ENCODE peak calls at places on chromosomes 7 and 10, in eight cellular contexts. One of them, this sample, is unnamed. For H3K36me3 and H3K27me3, the result is how much of the 10 kb centered on the place peaks cover.

GRCh38 chr7:51847461-51848134 is 531.0 kb upstream of the COBL start:
- DNase-seq in heart right ventricle: no peak
- DNase-seq in endodermal cell: peak
- DNase-seq in IMR-90: no peak
- DNase-seq in Peyer's patch: no peak
- DNase-seq in astrocyte: no peak
- DNase-seq in kidney epithelial cell: no peak
- DNase-seq in endothelial cell of umbilical vein: no peak
- DNase-seq in this sample: peak

GRCh38 chr10:24363070-24363469 is 154.1 kb downstream of the KIAA1217 start:
- DNase-seq in astrocyte: peak
- DNase-seq in Peyer's patch: no peak
- DNase-seq in endothelial cell of umbilical vein: no peak
- DNase-seq in endodermal cell: no peak
- DNase-seq in kidney epithelial cell: no peak
- DNase-seq in heart right ventricle: no peak
- DNase-seq in IMR-90: peak
- DNase-seq in this sample: no peak

GRCh38 chr7:155527664-155528063 is 18.7 kb downstream of the CNPY1 start:
- DNase-seq in kidney epithelial cell: no peak
- DNase-seq in endodermal cell: no peak
- DNase-seq in astrocyte: no peak
- DNase-seq in IMR-90: no peak
- DNase-seq in heart right ventricle: no peak
- DNase-seq in endothelial cell of umbilical vein: no peak
- DNase-seq in Peyer's patch: no peak
- DNase-seq in this sample: no peak

GRCh38 chr7:123571684-123572083 is 14.1 kb upstream of the NDUFA5 start:
- DNase-seq in kidney epithelial cell: no peak
- DNase-seq in endothelial cell of umbilical vein: no peak
- DNase-seq in endodermal cell: no peak
- DNase-seq in astrocyte: peak
- DNase-seq in heart right ventricle: no peak
- DNase-seq in Peyer's patch: no peak
- DNase-seq in IMR-90: peak
- DNase-seq in this sample: no peak

GRCh38 chr10:70664702-70665195 is 7.6 kb upstream of the ADAMTS14 start:
- DNase-seq in kidney epithelial cell: peak
- DNase-seq in Peyer's patch: peak
- DNase-seq in IMR-90: peak
- DNase-seq in endothelial cell of umbilical vein: no peak
- DNase-seq in heart right ventricle: peak
- DNase-seq in endodermal cell: peak
- DNase-seq in astrocyte: peak
- DNase-seq in this sample: no peak

GRCh38 chr7:80403686-80404241 is 108.1 kb downstream of the GNAT3 start:
- DNase-seq in Peyer's patch: no peak
- DNase-seq in endodermal cell: no peak
- DNase-seq in astrocyte: peak
- DNase-seq in endothelial cell of umbilical vein: no peak
- DNase-seq in heart right ventricle: no peak
- DNase-seq in kidney epithelial cell: no peak
- DNase-seq in IMR-90: peak
- DNase-seq in this sample: no peak

GRCh38 chr10:21158301-21158700 is 261.2 kb upstream of the NEBL start:
- DNase-seq in endothelial cell of umbilical vein: no peak
- DNase-seq in Peyer's patch: no peak
- DNase-seq in endodermal cell: no peak
- DNase-seq in kidney epithelial cell: no peak
- DNase-seq in astrocyte: no peak
- DNase-seq in heart right ventricle: no peak
- DNase-seq in IMR-90: no peak
- DNase-seq in this sample: no peak

GRCh38 chr7:410395-410910 is 109.2 kb downstream of the PDGFA start:
- DNase-seq in astrocyte: no peak
- DNase-seq in IMR-90: no peak
- DNase-seq in kidney epithelial cell: no peak
- DNase-seq in Peyer's patch: no peak
- DNase-seq in heart right ventricle: no peak
- DNase-seq in endothelial cell of umbilical vein: no peak
- DNase-seq in endodermal cell: peak
- DNase-seq in this sample: peak

GRCh38 chr10:43390791-43391190 is 18.2 kb downstream of the HNRNPF start:
- DNase-seq in IMR-90: peak
- DNase-seq in astrocyte: peak
- DNase-seq in endothelial cell of umbilical vein: peak
- DNase-seq in endodermal cell: peak
- DNase-seq in kidney epithelial cell: no peak
- DNase-seq in Peyer's patch: no peak
- DNase-seq in heart right ventricle: no peak
- DNase-seq in this sample: peak

GRCh38 chr10:67849331-67850011 is 11.5 kb upstream of the DNAJC12 start:
- DNase-seq in endothelial cell of umbilical vein: peak
- DNase-seq in astrocyte: peak
- DNase-seq in kidney epithelial cell: peak
- DNase-seq in endodermal cell: peak
- DNase-seq in Peyer's patch: peak
- DNase-seq in IMR-90: peak
- DNase-seq in heart right ventricle: peak
- DNase-seq in this sample: peak

GRCh38 chr10:131786756-131787605 is 113.8 kb upstream of the PPP2R2D start:
- DNase-seq in kidney epithelial cell: no peak
- DNase-seq in heart right ventricle: no peak
- DNase-seq in Peyer's patch: peak
- DNase-seq in IMR-90: peak
- DNase-seq in endothelial cell of umbilical vein: peak
- DNase-seq in endodermal cell: peak
- DNase-seq in astrocyte: peak
- DNase-seq in this sample: peak

GRCh38 chr7:43691611-43692010 is 37.7 kb downstream of the COA1 start:
- DNase-seq in endodermal cell: no peak
- DNase-seq in Peyer's patch: no peak
- DNase-seq in kidney epithelial cell: no peak
- DNase-seq in astrocyte: no peak
- DNase-seq in heart right ventricle: no peak
- DNase-seq in IMR-90: no peak
- DNase-seq in endothelial cell of umbilical vein: no peak
- DNase-seq in this sample: no peak

GRCh38 chr10:112754001-112754411 is 196.0 kb upstream of the TCF7L2 start:
- DNase-seq in astrocyte: peak
- DNase-seq in Peyer's patch: no peak
- DNase-seq in IMR-90: peak
- DNase-seq in kidney epithelial cell: no peak
- DNase-seq in heart right ventricle: no peak
- DNase-seq in endodermal cell: no peak
- DNase-seq in endothelial cell of umbilical vein: peak
- DNase-seq in this sample: no peak

GRCh38 chr7:131110294-131111080 is 217.2 kb upstream of the MKLN1 start:
- DNase-seq in Peyer's patch: peak
- DNase-seq in heart right ventricle: no peak
- DNase-seq in kidney epithelial cell: no peak
- DNase-seq in endodermal cell: peak
- DNase-seq in endothelial cell of umbilical vein: peak
- DNase-seq in astrocyte: no peak
- DNase-seq in IMR-90: peak
- DNase-seq in this sample: peak

GRCh38 chr7:134547738-134548054 is 1.2 kb upstream of the AKR1B15 start:
- DNase-seq in heart right ventricle: peak
- DNase-seq in kidney epithelial cell: peak
- DNase-seq in endothelial cell of umbilical vein: no peak
- DNase-seq in IMR-90: peak
- DNase-seq in Peyer's patch: peak
- DNase-seq in astrocyte: peak
- DNase-seq in endodermal cell: no peak
- DNase-seq in this sample: no peak

GRCh38 chr7:134545918-134546317 is 3.0 kb upstream of the AKR1B15 start:
- DNase-seq in endodermal cell: no peak
- DNase-seq in kidney epithelial cell: no peak
- DNase-seq in astrocyte: no peak
- DNase-seq in Peyer's patch: no peak
- DNase-seq in endothelial cell of umbilical vein: no peak
- DNase-seq in IMR-90: no peak
- DNase-seq in heart right ventricle: no peak
- DNase-seq in this sample: no peak

GRCh38 chr7:134542195-134542771 is 6.6 kb upstream of the AKR1B15 start:
- DNase-seq in heart right ventricle: no peak
- DNase-seq in IMR-90: no peak
- DNase-seq in Peyer's patch: no peak
- DNase-seq in endodermal cell: no peak
- DNase-seq in endothelial cell of umbilical vein: no peak
- DNase-seq in astrocyte: no peak
- DNase-seq in kidney epithelial cell: no peak
- DNase-seq in this sample: no peak

GRCh38 chr7:134546903-134547737 is 1.8 kb upstream of the AKR1B15 start:
- DNase-seq in astrocyte: no peak
- DNase-seq in endothelial cell of umbilical vein: peak
- DNase-seq in endodermal cell: peak
- DNase-seq in heart right ventricle: peak
- DNase-seq in Peyer's patch: peak
- DNase-seq in IMR-90: peak
- DNase-seq in kidney epithelial cell: no peak
- DNase-seq in this sample: peak

DNA sequence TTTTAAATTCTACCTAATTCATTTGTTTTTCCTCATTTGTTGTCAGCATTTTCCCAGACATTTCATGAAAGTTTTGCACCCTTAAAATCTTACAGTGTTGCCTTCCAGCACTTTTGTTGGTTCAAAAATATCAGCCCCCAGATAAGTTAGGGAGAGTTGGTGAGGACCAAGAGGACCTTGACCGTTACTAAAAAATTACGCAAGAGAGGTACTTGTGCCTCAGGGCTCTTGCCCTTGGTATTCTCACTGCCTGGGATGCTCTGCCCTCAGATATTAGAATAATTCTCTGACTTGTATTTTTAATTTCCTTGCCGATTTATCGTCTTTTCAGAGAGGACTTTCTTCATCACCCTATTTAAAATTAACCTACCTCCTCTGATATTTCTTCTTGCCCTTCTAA is 3.5 kb upstream of the AKR1B15 start:
- DNase-seq in heart right ventricle: no peak
- DNase-seq in endodermal cell: no peak
- DNase-seq in kidney epithelial cell: no peak
- DNase-seq in IMR-90: no peak
- DNase-seq in endothelial cell of umbilical vein: no peak
- DNase-seq in Peyer's patch: no peak
- DNase-seq in astrocyte: no peak
- DNase-seq in this sample: no peak
- H3K4me3 ChIP-seq in heart right ventricle: no peak
- H3K4me3 ChIP-seq in endodermal cell: no peak
- H3K4me3 ChIP-seq in kidney epithelial cell: no peak
- H3K4me3 ChIP-seq in IMR-90: no peak
- H3K4me3 ChIP-seq in endothelial cell of umbilical vein: no peak
- H3K4me3 ChIP-seq in Peyer's patch: no peak
- H3K4me3 ChIP-seq in astrocyte: no peak
- H3K4me3 ChIP-seq in this sample: no peak

DNA sequence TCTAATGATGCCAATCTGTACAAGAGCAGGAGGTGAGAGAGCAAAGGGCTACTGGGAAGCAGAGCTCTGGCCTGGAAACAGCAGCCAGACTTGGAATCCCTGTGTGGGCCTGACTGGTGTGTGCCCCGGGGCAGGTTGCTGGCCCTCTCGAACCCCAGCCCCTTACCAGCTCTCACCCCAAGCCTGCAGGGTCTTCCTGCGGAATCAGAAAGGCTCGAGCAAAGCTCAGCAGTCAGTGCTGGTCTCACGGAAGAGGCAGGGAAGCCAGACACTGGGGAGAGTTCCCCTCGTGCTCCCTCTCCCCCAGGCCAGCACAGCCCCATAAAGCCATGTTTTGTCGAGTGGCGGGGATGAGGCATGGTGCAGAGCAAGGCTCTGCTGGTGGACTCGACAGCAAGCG is 50.1 kb downstream of the POLR3A start:
- DNase-seq in kidney epithelial cell: no peak
- DNase-seq in Peyer's patch: no peak
- DNase-seq in astrocyte: no peak
- DNase-seq in endodermal cell: no peak
- DNase-seq in endothelial cell of umbilical vein: no peak
- DNase-seq in IMR-90: no peak
- DNase-seq in heart right ventricle: no peak
- DNase-seq in this sample: no peak
- H3K36me3 ChIP-seq in kidney epithelial cell: under half
- H3K36me3 ChIP-seq in Peyer's patch: under half
- H3K36me3 ChIP-seq in astrocyte: half or more
- H3K36me3 ChIP-seq in endodermal cell: half or more
- H3K36me3 ChIP-seq in endothelial cell of umbilical vein: under half
- H3K36me3 ChIP-seq in IMR-90: half or more
- H3K36me3 ChIP-seq in heart right ventricle: half or more
- H3K36me3 ChIP-seq in this sample: half or more

GRCh38 chr10:83682399-83682798 is 456.9 kb upstream of the GHITM start:
- DNase-seq in endothelial cell of umbilical vein: no peak
- DNase-seq in astrocyte: no peak
- DNase-seq in kidney epithelial cell: no peak
- DNase-seq in IMR-90: no peak
- DNase-seq in heart right ventricle: no peak
- DNase-seq in Peyer's patch: no peak
- DNase-seq in endodermal cell: no peak
- DNase-seq in this sample: no peak

GRCh38 chr10:83678850-83679249 is 460.5 kb upstream of the GHITM start:
- DNase-seq in astrocyte: no peak
- DNase-seq in IMR-90: no peak
- DNase-seq in heart right ventricle: no peak
- DNase-seq in Peyer's patch: no peak
- DNase-seq in kidney epithelial cell: no peak
- DNase-seq in endodermal cell: no peak
- DNase-seq in endothelial cell of umbilical vein: no peak
- DNase-seq in this sample: no peak

GRCh38 chr10:83680470-83680891 is 458.8 kb upstream of the GHITM start:
- DNase-seq in endothelial cell of umbilical vein: no peak
- DNase-seq in endodermal cell: no peak
- DNase-seq in astrocyte: no peak
- DNase-seq in Peyer's patch: no peak
- DNase-seq in IMR-90: no peak
- DNase-seq in kidney epithelial cell: no peak
- DNase-seq in heart right ventricle: no peak
- DNase-seq in this sample: no peak

DNA sequence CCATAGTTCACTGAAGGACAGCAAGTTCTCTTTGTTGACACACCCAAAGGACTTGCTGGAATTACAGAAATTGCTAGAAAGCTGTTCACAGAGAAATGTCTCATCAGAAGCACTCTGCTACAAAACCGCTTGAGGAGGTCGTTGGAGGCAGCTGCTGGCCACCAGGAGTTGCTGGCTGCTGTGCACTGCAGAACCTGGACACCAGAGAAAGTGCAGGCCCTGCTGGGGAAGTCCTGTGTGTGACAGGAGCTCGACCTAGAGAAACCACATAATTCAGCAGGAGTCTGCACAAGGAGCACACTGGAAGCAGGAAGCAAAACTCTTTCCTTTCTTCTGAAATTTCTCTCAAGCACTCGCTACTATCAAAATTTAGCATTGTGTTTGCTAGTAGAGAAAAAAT is 461.5 kb upstream of the GHITM start:
- DNase-seq in heart right ventricle: no peak
- DNase-seq in endodermal cell: peak
- DNase-seq in kidney epithelial cell: no peak
- DNase-seq in IMR-90: no peak
- DNase-seq in Peyer's patch: no peak
- DNase-seq in astrocyte: no peak
- DNase-seq in endothelial cell of umbilical vein: no peak
- DNase-seq in this sample: no peak
- H3K27me3 ChIP-seq in heart right ventricle: under half
- H3K27me3 ChIP-seq in endodermal cell: under half
- H3K27me3 ChIP-seq in kidney epithelial cell: under half
- H3K27me3 ChIP-seq in IMR-90: under half
- H3K27me3 ChIP-seq in Peyer's patch: under half
- H3K27me3 ChIP-seq in astrocyte: under half
- H3K27me3 ChIP-seq in endothelial cell of umbilical vein: under half
- H3K27me3 ChIP-seq in this sample: under half

GRCh38 chr10:1293636-1294440 is 237.7 kb downstream of the WDR37 start:
- DNase-seq in kidney epithelial cell: no peak
- DNase-seq in endodermal cell: peak
- DNase-seq in endothelial cell of umbilical vein: no peak
- DNase-seq in heart right ventricle: no peak
- DNase-seq in Peyer's patch: no peak
- DNase-seq in astrocyte: no peak
- DNase-seq in IMR-90: no peak
- DNase-seq in this sample: peak
- H3K4me3 ChIP-seq in kidney epithelial cell: no peak
- H3K4me3 ChIP-seq in endodermal cell: no peak
- H3K4me3 ChIP-seq in endothelial cell of umbilical vein: no peak
- H3K4me3 ChIP-seq in heart right ventricle: no peak
- H3K4me3 ChIP-seq in Peyer's patch: no peak
- H3K4me3 ChIP-seq in astrocyte: no peak
- H3K4me3 ChIP-seq in IMR-90: no peak
- H3K4me3 ChIP-seq in this sample: no peak

This sample was measured in H7.